ENCODE peak calls at places on chromosomes 3 and 15, in eight cellular contexts. H is G401; F is suprapubic skin; Y is stimulated activated CD4-positive, alpha-beta T cell treated with anti-CD3 and anti-CD28 coated beads, Interleukin-2, amount 100 ng/mL, for 24 hours; Z is NCI-H1105 treated with DMSO at 0.1 percent for 48 hours; E is activated CD8-positive, alpha-beta memory T cell treated with anti-CD3 and anti-CD28 coated beads for 24 hours; X is sciatic nerve; Q is AG09319. J is an unnamed sample.

GRCh38 chr3:32814371-32814770 is 3.4 kb upstream of the TRIM71 start:
- DNase-seq in H (no peak), F (no peak), Y (no peak), Z (no peak), E (no peak), X (no peak), Q (no peak), J (no peak)

GRCh38 chr3:66577804-66578203 is 77.0 kb upstream of the LRIG1 start:
- DNase-seq in H (peak), F (no peak), Y (no peak), Z (peak), E (no peak), X (no peak), Q (no peak), J (no peak)

GRCh38 chr3:196073188-196073838 is 8.6 kb downstream of the TFRC start:
- DNase-seq in H (peak), F (no peak), Y (peak), Z (peak), E (peak), X (peak), Q (no peak), J (peak)

GRCh38 chr3:46664188-46664970 is 29.1 kb downstream of the ALS2CL start:
- DNase-seq in H (no peak), F (no peak), Y (no peak), Z (no peak), E (no peak), X (peak), Q (no peak), J (no peak)

GRCh38 chr3:172134352-172134751 is 95.0 kb downstream of the FNDC3B start:
- DNase-seq in H (no peak), F (no peak), Y (no peak), Z (no peak), E (no peak), X (no peak), Q (no peak), J (no peak)

GRCh38 chr15:55277116-55277564 is 12.5 kb downstream of the RAB27A start:
- DNase-seq in H (no peak), F (no peak), Y (peak), Z (no peak), E (peak), X (no peak), Q (no peak), J (no peak)

GRCh38 chr15:55108448-55108847 is 88.3 kb downstream of the RSL24D1 start:
- DNase-seq in H (no peak), F (no peak), Y (no peak), Z (no peak), E (no peak), X (no peak), Q (no peak), J (no peak)

GRCh38 chr15:90036806-90037509 is 35.8 kb downstream of the ZNF710 start:
- DNase-seq in H (no peak), F (peak), Y (no peak), Z (no peak), E (no peak), X (no peak), Q (no peak), J (no peak)

GRCh38 chr15:89143503-89144162 is 55.4 kb downstream of the ABHD2 start:
- DNase-seq in H (no peak), F (no peak), Y (no peak), Z (peak), E (no peak), X (no peak), Q (peak), J (no peak)

GRCh38 chr15:41919954-41920538 is 26.2 kb upstream of the SPTBN5 start:
- DNase-seq in H (no peak), F (no peak), Y (no peak), Z (no peak), E (no peak), X (no peak), Q (no peak), J (no peak)

GRCh38 chr3:137770821-137771399 is 6.8 kb downstream of the SOX14 start:
- DNase-seq in H (no peak), F (no peak), Y (no peak), Z (peak), E (no peak), X (no peak), Q (no peak), J (no peak)

GRCh38 chr3:152195206-152195605 is 73.5 kb upstream of the MBNL1 start:
- DNase-seq in H (no peak), F (no peak), Y (no peak), Z (no peak), E (no peak), X (no peak), Q (no peak), J (no peak)

GRCh38 chr15:40844543-40844981 is 714 bp downstream of the SPINT1 start:
- DNase-seq in H (peak), F (no peak), Y (peak), Z (peak), E (peak), X (no peak), Q (no peak), J (no peak)